ENCODE peak calls at places on chromosome 19, in six cellular contexts. One of them, this sample, is unnamed.

GRCh38 chr19:48645652-48646191 is at the start of gene CA11:
- DNase-seq in K562: no peak
- DNase-seq in dorsolateral prefrontal cortex: peak; percentile 57
- DNase-seq in fibroblast of lung: no peak
- DNase-seq in IMR-90: no peak
- DNase-seq in OCI-LY7: no peak
- DNase-seq in this sample: no peak

GRCh38 chr19:36420961-36421748 is 2.7 kb upstream of the ZFP82 start:
- DNase-seq in dorsolateral prefrontal cortex: peak; percentile 14
- DNase-seq in K562: peak; percentile 31
- DNase-seq in fibroblast of lung: peak; percentile 46
- DNase-seq in OCI-LY7: no peak
- DNase-seq in IMR-90: peak; percentile 27
- DNase-seq in this sample: peak; percentile 42

GRCh38 chr19:55251296-55252081 is 7.3 kb downstream of the PPP6R1 start:
- DNase-seq in IMR-90: peak; percentile 16
- DNase-seq in OCI-LY7: peak; percentile 52
- DNase-seq in K562: no peak
- DNase-seq in dorsolateral prefrontal cortex: no peak
- DNase-seq in fibroblast of lung: no peak
- DNase-seq in this sample: peak; percentile 27

GRCh38 chr19:31232871-31233270 is 116.4 kb downstream of the TSHZ3 start:
- DNase-seq in OCI-LY7: no peak
- DNase-seq in K562: no peak
- DNase-seq in fibroblast of lung: peak; percentile 97
- DNase-seq in dorsolateral prefrontal cortex: no peak
- DNase-seq in IMR-90: peak; percentile 96
- DNase-seq in this sample: peak; percentile 90

GRCh38 chr19:21767065-21767800 is at the start of gene ZNF100:
- DNase-seq in OCI-LY7: peak; percentile 96
- DNase-seq in K562: peak; percentile 97
- DNase-seq in dorsolateral prefrontal cortex: peak; percentile 95
- DNase-seq in fibroblast of lung: peak; percentile 92
- DNase-seq in IMR-90: peak; percentile 90
- DNase-seq in this sample: peak; percentile 94

GRCh38 chr19:33175886-33176669 is 18.1 kb upstream of the LRP3 start:
- DNase-seq in K562: no peak
- DNase-seq in dorsolateral prefrontal cortex: peak; percentile 27
- DNase-seq in OCI-LY7: peak; percentile 17
- DNase-seq in IMR-90: peak; percentile 30
- DNase-seq in fibroblast of lung: peak; percentile 33
- DNase-seq in this sample: peak; percentile 43

GRCh38 chr19:55206664-55207500 is 2.4 kb downstream of the PTPRH start:
- DNase-seq in OCI-LY7: no peak
- DNase-seq in IMR-90: peak; percentile 86
- DNase-seq in K562: peak; percentile 97
- DNase-seq in dorsolateral prefrontal cortex: peak; percentile 66
- DNase-seq in fibroblast of lung: peak; percentile 90
- DNase-seq in this sample: peak; percentile 91

GRCh38 chr19:11694533-11695439 is 44.0 kb downstream of the ZNF823 start:
- DNase-seq in K562: peak; percentile 97
- DNase-seq in IMR-90: peak; percentile 86
- DNase-seq in dorsolateral prefrontal cortex: peak; percentile 96
- DNase-seq in fibroblast of lung: peak; percentile 89
- DNase-seq in OCI-LY7: peak; percentile 94
- DNase-seq in this sample: peak; percentile 91

GRCh38 chr19:23851966-23852365 is 62.7 kb upstream of the ZNF726 start:
- DNase-seq in dorsolateral prefrontal cortex: no peak
- DNase-seq in fibroblast of lung: no peak
- DNase-seq in K562: no peak
- DNase-seq in OCI-LY7: no peak
- DNase-seq in IMR-90: no peak
- DNase-seq in this sample: no peak

GRCh38 chr19:29795461-29795860 is 16.3 kb upstream of the CCNE1 start:
- DNase-seq in OCI-LY7: no peak
- DNase-seq in dorsolateral prefrontal cortex: no peak
- DNase-seq in IMR-90: no peak
- DNase-seq in fibroblast of lung: no peak
- DNase-seq in K562: no peak
- DNase-seq in this sample: no peak

GRCh38 chr19:43570174-43570791 is 5.0 kb downstream of the XRCC1 start:
- DNase-seq in OCI-LY7: peak; percentile 18
- DNase-seq in dorsolateral prefrontal cortex: no peak
- DNase-seq in K562: no peak
- DNase-seq in fibroblast of lung: no peak
- DNase-seq in IMR-90: no peak
- DNase-seq in this sample: no peak

GRCh38 chr19:11137542-11138384 is 17.8 kb downstream of the SPC24 start:
- DNase-seq in fibroblast of lung: peak; percentile 95
- DNase-seq in K562: peak; percentile 89
- DNase-seq in IMR-90: peak; percentile 84
- DNase-seq in OCI-LY7: peak; percentile 57
- DNase-seq in dorsolateral prefrontal cortex: peak; percentile 78
- DNase-seq in this sample: peak; percentile 91

GRCh38 chr19:1214299-1214861 is 8.8 kb downstream of the STK11 start:
- DNase-seq in dorsolateral prefrontal cortex: no peak
- DNase-seq in fibroblast of lung: no peak
- DNase-seq in K562: no peak
- DNase-seq in OCI-LY7: no peak
- DNase-seq in IMR-90: no peak
- DNase-seq in this sample: no peak

GRCh38 chr19:29311391-29311790 is 98.4 kb upstream of the UQCRFS1 start:
- DNase-seq in IMR-90: no peak
- DNase-seq in dorsolateral prefrontal cortex: peak; percentile 35
- DNase-seq in OCI-LY7: no peak
- DNase-seq in fibroblast of lung: no peak
- DNase-seq in K562: no peak
- DNase-seq in this sample: no peak

DNA sequence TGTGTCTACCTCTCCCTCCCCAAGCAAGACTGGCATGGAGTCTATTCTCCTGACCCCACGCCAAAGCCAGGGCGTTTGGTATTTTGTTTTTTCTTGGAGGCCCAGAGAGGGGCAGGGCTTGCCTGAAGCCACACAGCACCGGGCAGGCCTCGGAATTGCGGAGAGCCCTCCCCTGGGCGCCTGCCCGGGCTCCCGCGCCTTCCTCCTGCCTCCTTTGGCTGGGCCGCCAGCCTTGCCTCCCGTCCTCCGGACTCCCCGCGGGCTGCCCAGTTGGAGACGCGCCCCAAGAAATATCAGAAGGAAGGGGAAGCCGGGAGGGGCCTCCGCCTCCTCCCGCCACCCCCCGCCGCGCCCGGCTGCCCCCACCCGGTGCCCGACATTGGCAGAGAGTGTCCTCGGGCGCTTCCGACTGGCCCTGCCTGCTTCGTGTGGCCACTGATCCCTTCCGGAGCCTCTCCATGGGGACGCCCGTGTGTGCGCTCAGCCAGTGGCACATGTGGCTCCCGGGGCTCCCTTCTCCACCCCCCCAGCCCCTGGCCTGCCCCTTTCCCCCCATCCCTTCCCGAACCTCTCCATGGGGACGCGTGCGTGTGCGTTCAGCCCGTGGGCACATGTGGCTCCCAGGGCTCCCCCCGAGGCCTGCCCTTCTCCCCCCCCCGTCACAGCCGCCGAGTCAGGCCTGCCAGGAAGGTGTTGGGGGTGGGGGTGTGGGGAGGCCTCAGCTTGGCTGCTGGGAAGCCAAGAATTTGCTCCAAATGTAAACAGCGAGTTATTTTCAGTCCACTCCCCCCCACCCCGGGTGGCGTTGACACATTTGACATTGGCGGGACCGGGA is 37.3 kb downstream of the NFIC start:
- DNase-seq in fibroblast of lung: peak; percentile 99
- DNase-seq in OCI-LY7: no peak
- DNase-seq in dorsolateral prefrontal cortex: peak; percentile 80
- DNase-seq in IMR-90: peak; percentile 97
- DNase-seq in K562: peak; percentile 53
- DNase-seq in this sample: peak; percentile 95
- H3K4me3 ChIP-seq in fibroblast of lung: no peak overlapping the region
- H3K4me3 ChIP-seq in OCI-LY7: no peak overlapping the region
- H3K4me3 ChIP-seq in dorsolateral prefrontal cortex: peak overlapping the region; percentile 59
- H3K4me3 ChIP-seq in IMR-90: no peak overlapping the region
- H3K4me3 ChIP-seq in K562: no peak overlapping the region
- H3K4me3 ChIP-seq in this sample: no peak overlapping the region

GRCh38 chr19:7918615-7919421 is 1.3 kb upstream of the SNAPC2 start:
- DNase-seq in K562: no peak
- DNase-seq in IMR-90: no peak
- DNase-seq in OCI-LY7: no peak
- DNase-seq in dorsolateral prefrontal cortex: no peak
- DNase-seq in fibroblast of lung: no peak
- DNase-seq in this sample: no peak

GRCh38 chr19:7920520-7921301 is 573 bp downstream of the SNAPC2 start:
- DNase-seq in OCI-LY7: peak; percentile 98
- DNase-seq in dorsolateral prefrontal cortex: peak; percentile 97
- DNase-seq in IMR-90: peak; percentile 94
- DNase-seq in K562: peak; percentile 99
- DNase-seq in fibroblast of lung: peak; percentile 98
- DNase-seq in this sample: peak; percentile 98

GRCh38 chr19:7921955-7922840 is 2.1 kb downstream of the SNAPC2 start:
- DNase-seq in dorsolateral prefrontal cortex: no peak
- DNase-seq in OCI-LY7: no peak
- DNase-seq in IMR-90: no peak
- DNase-seq in fibroblast of lung: no peak
- DNase-seq in K562: no peak
- DNase-seq in this sample: no peak

GRCh38 chr19:7921302-7921954 is 1.3 kb downstream of the SNAPC2 start:
- DNase-seq in fibroblast of lung: no peak
- DNase-seq in K562: peak; percentile 44
- DNase-seq in OCI-LY7: no peak
- DNase-seq in IMR-90: no peak
- DNase-seq in dorsolateral prefrontal cortex: no peak
- DNase-seq in this sample: no peak

DNA sequence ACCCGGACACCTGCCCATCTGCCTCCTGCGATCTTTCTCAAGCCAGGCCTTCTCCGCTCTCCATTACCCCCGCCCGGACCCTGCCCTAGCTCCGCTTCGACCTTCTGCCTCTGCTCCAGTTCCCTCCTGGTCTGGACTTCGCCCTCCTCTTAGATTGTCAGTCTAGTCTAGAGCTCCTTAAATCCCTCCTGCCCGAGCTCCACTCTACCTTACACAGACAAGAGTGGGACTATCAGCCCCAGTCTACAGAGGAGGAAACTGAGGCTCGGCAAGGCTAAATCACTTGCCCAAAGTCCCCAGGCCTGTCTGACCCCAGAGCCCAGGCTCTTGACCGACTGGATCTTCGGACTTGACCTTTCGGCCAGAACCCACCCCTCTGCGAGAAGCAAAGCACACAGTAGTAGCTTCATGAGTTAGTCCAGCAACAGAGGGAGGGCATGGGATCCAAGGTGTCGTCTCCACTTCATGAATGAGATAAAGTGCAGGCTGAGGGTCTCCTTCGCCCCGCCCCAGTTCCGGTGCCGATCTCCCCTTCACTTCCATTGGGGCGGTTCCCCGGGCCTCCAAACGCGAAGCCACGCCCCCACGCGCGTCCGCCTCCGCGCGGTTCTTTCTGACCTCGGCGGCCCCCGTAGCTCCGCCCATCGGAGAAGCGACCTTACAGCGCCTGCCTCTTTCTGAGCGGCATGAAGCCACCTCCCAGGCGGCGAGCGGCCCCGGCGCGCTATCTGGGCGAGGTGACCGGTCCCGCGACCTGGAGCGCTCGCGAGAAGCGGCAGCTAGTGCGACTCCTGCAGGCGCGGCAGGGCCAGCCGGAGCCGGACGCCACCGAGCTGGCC is at the start of gene SNAPC2:
- DNase-seq in K562: peak; percentile 99
- DNase-seq in IMR-90: peak; percentile 91
- DNase-seq in fibroblast of lung: peak; percentile 94
- DNase-seq in dorsolateral prefrontal cortex: peak; percentile 91
- DNase-seq in OCI-LY7: peak; percentile 96
- DNase-seq in this sample: peak; percentile 95
- TF ChIP-seq CTCF in K562: no peak
- TF ChIP-seq CTCF in IMR-90: no peak
- TF ChIP-seq CTCF in fibroblast of lung: no peak
- TF ChIP-seq CTCF in dorsolateral prefrontal cortex: peak; percentile 26
- TF ChIP-seq CTCF in OCI-LY7: no peak
- TF ChIP-seq CTCF in this sample: no peak

GRCh38 chr19:47195462-47195861 is 35.5 kb downstream of the BBC3 start:
- DNase-seq in dorsolateral prefrontal cortex: no peak
- DNase-seq in K562: no peak
- DNase-seq in IMR-90: no peak
- DNase-seq in OCI-LY7: no peak
- DNase-seq in fibroblast of lung: no peak
- DNase-seq in this sample: no peak
- H3K4me3 ChIP-seq in dorsolateral prefrontal cortex: no peak overlapping the region
- H3K4me3 ChIP-seq in K562: no peak overlapping the region
- H3K4me3 ChIP-seq in IMR-90: no peak overlapping the region
- H3K4me3 ChIP-seq in OCI-LY7: no peak overlapping the region
- H3K4me3 ChIP-seq in fibroblast of lung: no peak overlapping the region
- H3K4me3 ChIP-seq in this sample: no peak overlapping the region

GRCh38 chr19:2255112-2255845 is 938 bp downstream of the JSRP1 start:
- DNase-seq in K562: no peak
- DNase-seq in dorsolateral prefrontal cortex: no peak
- DNase-seq in IMR-90: no peak
- DNase-seq in fibroblast of lung: no peak
- DNase-seq in OCI-LY7: no peak
- DNase-seq in this sample: no peak

GRCh38 chr19:2252481-2253105 is 3.5 kb downstream of the AMH start:
- DNase-seq in fibroblast of lung: no peak
- DNase-seq in K562: no peak
- DNase-seq in IMR-90: no peak
- DNase-seq in dorsolateral prefrontal cortex: no peak
- DNase-seq in OCI-LY7: no peak
- DNase-seq in this sample: no peak

GRCh38 chr19:2253106-2254051 is 2.8 kb downstream of the JSRP1 start:
- DNase-seq in dorsolateral prefrontal cortex: no peak
- DNase-seq in K562: no peak
- DNase-seq in fibroblast of lung: no peak
- DNase-seq in OCI-LY7: peak; percentile 78
- DNase-seq in IMR-90: no peak
- DNase-seq in this sample: no peak

GRCh38 chr19:2255982-2256685 is at the start of gene JSRP1:
- DNase-seq in K562: no peak
- DNase-seq in fibroblast of lung: no peak
- DNase-seq in dorsolateral prefrontal cortex: no peak
- DNase-seq in OCI-LY7: peak; percentile 49
- DNase-seq in IMR-90: no peak
- DNase-seq in this sample: no peak

DNA sequence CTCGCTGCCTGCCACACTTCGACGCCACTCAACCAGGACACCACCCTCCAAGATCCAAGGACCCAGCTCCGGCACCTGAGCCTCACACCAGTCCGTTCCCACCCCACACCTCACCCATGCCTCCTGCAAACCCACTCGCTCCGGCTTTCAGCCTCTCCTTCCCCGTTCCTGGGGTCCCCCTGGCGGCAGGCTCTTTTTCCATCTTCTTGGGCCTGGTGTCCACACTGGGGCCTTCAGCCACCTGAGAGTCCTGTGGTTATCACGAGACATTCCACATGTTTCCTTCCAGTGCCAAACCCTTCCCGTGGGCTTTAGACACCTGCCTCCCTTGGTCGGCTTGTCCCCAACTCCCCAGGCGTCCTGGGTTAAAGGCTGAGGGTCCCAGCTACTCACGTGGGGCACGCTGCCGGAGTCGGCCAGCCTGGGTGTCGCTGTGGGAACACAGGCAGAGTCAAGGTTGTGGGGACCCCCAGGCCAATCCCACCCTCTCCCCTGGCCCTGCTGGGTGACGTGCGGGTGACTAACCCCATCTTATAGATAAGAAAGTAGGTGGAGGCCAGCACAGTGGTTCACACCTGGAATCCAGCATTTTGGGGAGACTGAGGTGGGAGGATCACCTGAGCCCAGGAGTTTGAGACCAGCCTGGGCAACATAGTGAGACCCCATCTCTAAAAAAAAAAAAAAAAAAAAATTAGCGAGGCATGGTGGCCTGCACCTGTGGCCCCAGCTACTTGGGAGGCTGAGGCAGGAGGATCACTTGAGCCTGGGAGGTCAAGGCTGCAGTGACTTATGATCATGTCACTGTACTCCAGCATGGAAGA is 2.0 kb downstream of the JSRP1 start:
- DNase-seq in OCI-LY7: no peak
- DNase-seq in fibroblast of lung: no peak
- DNase-seq in IMR-90: peak; percentile 23
- DNase-seq in K562: no peak
- DNase-seq in dorsolateral prefrontal cortex: no peak
- DNase-seq in this sample: peak; percentile 49
- TF ChIP-seq CTCF in OCI-LY7: no peak
- TF ChIP-seq CTCF in fibroblast of lung: peak; percentile 33
- TF ChIP-seq CTCF in IMR-90: peak; percentile 42
- TF ChIP-seq CTCF in K562: peak; percentile 28
- TF ChIP-seq CTCF in dorsolateral prefrontal cortex: no peak
- TF ChIP-seq CTCF in this sample: peak; percentile 64